ENCODE peak calls at places on chromosomes 5 and 9, in four cellular contexts. U, Z, E and S are unnamed samples.

GRCh38 chr5:170746081-170746951 is 37.2 kb upstream of the GABRP start:
- DNase-seq in U (no peak), Z (no peak), E (no peak), S (no peak)

GRCh38 chr9:76605271-76605670 is 146.3 kb downstream of the GCNT1 start:
- DNase-seq in U (no peak), Z (no peak), E (no peak), S (no peak)

GRCh38 chr5:28779161-28779754 is 1740.9 kb upstream of the CDH9 start:
- DNase-seq in U (no peak), Z (peak), E (no peak), S (no peak)

GRCh38 chr9:137320555-137321384 is 18.7 kb upstream of the NRARP start:
- DNase-seq in U (peak), Z (no peak), E (no peak), S (peak)

GRCh38 chr5:113232246-113232645 is 202.5 kb downstream of the TSSK1B start:
- DNase-seq in U (no peak), Z (no peak), E (no peak), S (no peak)

GRCh38 chr9:119365291-119366027 is 3.8 kb downstream of the BRINP1 start:
- DNase-seq in U (peak), Z (peak), E (peak), S (peak)

GRCh38 chr5:159777049-159777448 is 139.2 kb upstream of the ADRA1B start:
- DNase-seq in U (no peak), Z (no peak), E (no peak), S (no peak)

GRCh38 chr5:100609594-100609993 is 74.4 kb downstream of the FAM174A start:
- DNase-seq in U (no peak), Z (no peak), E (no peak), S (no peak)

GRCh38 chr9:3238241-3238640 is 287.6 kb downstream of the RFX3 start:
- DNase-seq in U (no peak), Z (no peak), E (peak), S (no peak)

GRCh38 chr9:37574996-37575395 is 1.2 kb downstream of the FBXO10 start:
- DNase-seq in U (no peak), Z (no peak), E (no peak), S (no peak)

GRCh38 chr5:146059349-146060220 is 45.8 kb downstream of the PLAC8L1 start:
- DNase-seq in U (no peak), Z (no peak), E (no peak), S (peak)

GRCh38 chr5:77607324-77607723 is 31.2 kb downstream of the OTP start:
- DNase-seq in U (no peak), Z (no peak), E (peak), S (no peak)

GRCh38 chr5:99275128-99275527 is 346.3 kb upstream of the CHD1 start:
- DNase-seq in U (no peak), Z (no peak), E (no peak), S (no peak)

GRCh38 chr5:139964266-139964993 is 78.7 kb downstream of the NRG2 start:
- DNase-seq in U (no peak), Z (no peak), E (no peak), S (no peak)

GRCh38 chr9:111979561-111979960 is 82.9 kb downstream of the UGCG start:
- DNase-seq in U (no peak), Z (no peak), E (no peak), S (no peak)

GRCh38 chr5:145848854-145849253 is 13.7 kb upstream of the PRELID2 start:
- DNase-seq in U (no peak), Z (no peak), E (no peak), S (no peak)

GRCh38 chr9:34375901-34376595 is 650 bp downstream of the MYORG start:
- DNase-seq in U (peak), Z (peak), E (peak), S (peak)

GRCh38 chr5:36150676-36151433 is 832 bp downstream of the LMBRD2 start:
- DNase-seq in U (peak), Z (peak), E (peak), S (no peak)

GRCh38 chr5:59039296-59040006 is 456.6 kb downstream of the RAB3C start:
- DNase-seq in U (peak), Z (no peak), E (no peak), S (no peak)

GRCh38 chr9:113638916-113639315 is 175.4 kb downstream of the RGS3 start:
- DNase-seq in U (no peak), Z (no peak), E (no peak), S (no peak)

GRCh38 chr9:133842721-133843227 is 104.6 kb upstream of the SARDH start:
- DNase-seq in U (no peak), Z (no peak), E (no peak), S (no peak)

GRCh38 chr9:127634021-127634420 is 21.9 kb downstream of the STXBP1 start:
- DNase-seq in U (no peak), Z (no peak), E (no peak), S (no peak)

GRCh38 chr5:6574537-6574936 is 58.3 kb downstream of the NSUN2 start:
- DNase-seq in U (no peak), Z (no peak), E (no peak), S (no peak)

GRCh38 chr9:27165670-27166069 is 56.6 kb downstream of the TEK start:
- DNase-seq in U (peak), Z (no peak), E (peak), S (peak)

DNA sequence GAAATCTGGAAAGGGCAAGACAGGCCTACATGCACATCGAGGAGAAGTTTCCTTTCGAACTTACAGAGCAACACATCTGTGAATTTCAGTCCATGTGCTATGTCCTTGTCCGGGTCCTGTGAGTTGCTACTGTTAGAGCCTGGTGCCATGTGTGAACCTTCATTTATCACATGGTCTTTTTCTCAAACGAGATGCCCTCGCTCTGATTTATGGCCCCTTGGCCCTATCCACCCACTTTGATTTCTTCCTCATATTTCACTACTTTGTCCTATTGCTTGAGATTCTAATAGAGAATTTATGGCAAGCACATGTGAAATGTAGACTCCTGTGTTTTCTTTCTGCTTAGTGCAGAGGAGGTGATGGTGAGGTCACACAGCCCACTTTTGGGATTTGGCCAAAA is 153.0 kb downstream of the SNCAIP start:
- DNase-seq in U (no peak), Z (no peak), E (no peak), S (no peak)
- TF ChIP-seq ESRRA in U (no peak), Z (no peak), E (no peak), S (no peak)

GRCh38 chr9:18865542-18865941 is 167.5 kb downstream of the SAXO1 start:
- DNase-seq in U (no peak), Z (no peak), E (no peak), S (no peak)
- TF ChIP-seq ESRRA in U (no peak), Z (no peak), E (no peak), S (no peak)

GRCh38 chr5:17340816-17341215 is 123.4 kb downstream of the BASP1 start:
- DNase-seq in U (no peak), Z (no peak), E (no peak), S (no peak)
- TF ChIP-seq ESRRA in U (no peak), Z (no peak), E (no peak), S (no peak)

GRCh38 chr9:69497816-69498215 is 172.8 kb downstream of the ENTREP1 start:
- DNase-seq in U (no peak), Z (no peak), E (no peak), S (no peak)
- TF ChIP-seq ESRRA in U (no peak), Z (no peak), E (no peak), S (no peak)

DNA sequence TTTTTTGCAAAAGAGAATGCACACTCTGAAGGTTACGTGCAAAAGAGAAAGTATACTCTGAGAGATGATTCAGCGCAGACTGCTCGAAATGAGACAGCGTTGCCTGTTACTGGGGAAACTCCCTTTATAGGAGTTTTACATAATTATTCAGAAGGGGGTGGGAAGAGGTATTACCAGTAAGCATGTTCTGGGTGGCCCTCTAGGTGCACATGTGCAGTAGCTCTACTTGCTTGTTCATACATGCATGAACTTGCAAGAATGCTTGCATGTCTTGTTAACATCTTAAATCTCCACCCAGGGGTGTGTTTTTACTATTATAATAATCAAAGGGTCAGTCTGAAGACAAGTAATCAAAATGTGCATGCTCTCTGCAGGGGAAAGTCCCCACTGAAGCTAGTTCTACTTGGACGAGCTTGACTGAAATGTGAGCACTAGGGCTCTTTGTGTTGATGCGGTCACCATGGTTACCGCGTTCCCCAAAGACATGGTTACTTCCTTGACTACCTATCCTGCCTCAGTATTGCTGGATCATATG is 75.5 kb downstream of the SGCD start:
- DNase-seq in U (peak), Z (no peak), E (no peak), S (no peak)
- TF ChIP-seq ESRRA in U (no peak), Z (no peak), E (no peak), S (no peak)

GRCh38 chr9:88396836-88397577 is 8.8 kb downstream of the SPIN1 start:
- DNase-seq in U (no peak), Z (no peak), E (no peak), S (no peak)

GRCh38 chr9:88398016-88398415 is 9.8 kb downstream of the SPIN1 start:
- DNase-seq in U (no peak), Z (no peak), E (no peak), S (no peak)

GRCh38 chr9:88403340-88403739 is 15.1 kb downstream of the SPIN1 start:
- DNase-seq in U (no peak), Z (no peak), E (no peak), S (no peak)

DNA sequence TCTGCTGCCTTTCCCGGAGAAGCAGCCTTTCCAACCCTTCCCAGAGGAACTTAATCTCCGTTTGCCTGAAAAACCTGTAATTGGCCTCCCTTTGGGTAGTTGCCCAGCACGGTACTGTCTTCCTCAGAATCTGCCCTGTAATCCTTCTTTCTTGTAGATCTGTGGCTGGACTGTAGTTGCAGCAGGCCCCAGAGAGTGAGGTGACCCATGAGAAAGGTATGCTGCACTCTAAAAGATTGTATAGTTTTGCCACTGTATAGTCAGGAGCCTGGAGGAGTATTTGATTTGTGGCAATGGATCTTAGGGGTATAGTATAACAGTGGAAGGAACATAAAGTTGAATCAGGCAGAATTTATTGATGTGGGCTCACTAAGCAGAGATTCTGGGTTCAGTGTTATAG is 11.8 kb downstream of the SPIN1 start:
- DNase-seq in U (no peak), Z (no peak), E (no peak), S (no peak)
- TF ChIP-seq ESRRA in U (no peak), Z (no peak), E (no peak), S (no peak)

GRCh38 chr5:106818552-106818951 is 852.2 kb downstream of the EFNA5 start:
- DNase-seq in U (no peak), Z (no peak), E (no peak), S (no peak)
- TF ChIP-seq ESRRA in U (no peak), Z (no peak), E (no peak), S (no peak)

GRCh38 chr9:135413086-135413375 is 66.6 kb upstream of the PPP1R26 start:
- DNase-seq in U (no peak), Z (no peak), E (no peak), S (no peak)
- TF ChIP-seq ESRRA in U (no peak), Z (no peak), E (no peak), S (no peak)

DNA sequence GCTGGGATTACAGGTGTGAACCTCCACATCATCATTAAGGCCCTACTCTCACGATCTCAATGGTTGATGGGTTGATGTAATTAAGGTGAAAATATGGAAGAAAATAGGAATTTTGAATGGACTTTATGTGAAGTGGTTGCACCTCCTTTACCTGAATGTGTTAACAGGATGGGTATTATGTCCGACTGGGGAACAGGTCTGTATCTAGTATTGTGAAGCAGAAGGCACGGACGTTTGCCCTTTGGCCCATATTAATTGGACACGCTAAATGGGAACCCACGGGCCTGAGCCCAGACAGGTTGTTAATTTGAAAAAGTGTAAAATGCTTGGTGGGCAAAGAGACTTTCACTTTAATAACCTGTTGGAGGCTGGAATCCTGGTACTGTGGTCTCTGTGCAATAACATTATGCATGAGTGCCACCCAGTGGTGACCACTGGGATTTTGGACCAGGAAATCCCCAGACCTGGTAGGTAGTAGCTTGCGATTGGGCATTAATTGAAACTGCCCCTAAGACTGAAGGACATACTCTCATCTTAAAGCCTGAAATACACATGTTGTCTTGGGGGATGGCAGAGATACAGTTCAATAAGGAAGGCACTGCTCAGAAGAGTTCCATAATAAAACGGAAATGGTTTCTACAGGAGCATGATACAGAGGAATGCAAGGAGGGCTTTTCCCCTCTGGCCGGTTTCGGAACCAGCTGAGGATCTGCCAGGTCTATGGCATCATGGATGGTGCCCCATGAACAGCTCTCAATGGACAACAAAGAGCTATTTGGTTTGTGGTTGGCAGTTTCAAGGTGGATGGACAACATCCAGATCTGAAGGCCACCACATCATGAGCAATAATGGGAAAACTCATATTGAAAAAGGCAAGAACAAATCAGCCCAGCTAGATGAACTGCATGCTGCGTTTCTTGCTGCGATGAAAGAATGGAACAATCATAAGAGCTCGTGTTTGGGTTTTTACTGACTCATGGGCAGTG is 26.2 kb upstream of the BICD2 start:
- DNase-seq in U (peak), Z (peak), E (peak), S (peak)
- TF ChIP-seq ESRRA in U (no peak), Z (no peak), E (no peak), S (no peak)

DNA sequence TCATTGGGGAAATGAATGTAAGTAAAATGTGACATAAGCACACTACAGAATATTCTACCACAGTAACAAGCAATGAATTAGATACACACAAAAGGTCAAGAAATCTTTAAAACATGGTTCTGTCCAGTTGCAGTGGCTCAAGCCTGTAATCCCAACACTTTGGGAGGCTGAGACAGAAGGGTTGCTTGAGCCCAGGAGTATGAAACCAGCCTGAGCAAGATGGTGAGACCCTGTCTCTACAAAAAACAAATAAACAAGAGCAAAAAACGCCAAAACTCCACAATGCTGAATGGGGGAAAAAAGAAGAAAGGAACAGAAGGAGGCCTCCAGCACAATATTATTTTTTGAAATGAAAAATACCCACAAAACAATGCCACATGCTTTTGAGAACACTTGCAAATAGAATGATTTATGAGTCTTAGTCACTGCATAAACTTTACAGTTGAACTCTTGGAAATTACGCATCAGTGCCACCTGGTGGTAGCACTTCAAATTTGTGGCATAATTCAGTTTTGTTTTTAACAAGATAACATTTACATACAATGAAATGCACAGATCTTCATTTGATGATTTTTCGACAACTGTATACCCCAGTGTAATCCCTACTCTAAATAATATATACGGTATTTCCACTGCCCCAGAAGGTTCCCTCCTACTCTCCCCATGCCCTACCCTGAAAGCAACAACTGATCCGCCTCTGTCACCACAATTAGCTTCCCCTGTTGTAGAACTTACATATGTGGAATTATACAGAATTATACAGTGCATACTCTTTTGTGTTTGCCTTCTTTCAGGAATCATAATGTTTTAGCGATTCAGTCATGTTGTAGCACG is 14.4 kb upstream of the SPINK4 start:
- DNase-seq in U (peak), Z (no peak), E (peak), S (peak)
- TF ChIP-seq ESRRA in U (no peak), Z (no peak), E (no peak), S (no peak)